ENCODE peak calls at places on chromosomes 12 and 14, in six cellular contexts. V is adrenal gland, N is SK-N-SH, I is uterus, Q is foreskin keratinocyte, E is tibial nerve. A is an unnamed sample.
A peak's percentile ranks its signal among the peaks of the same experiment; 100 is the strongest.

GRCh38 chr12:124687695-124688301 is 120.4 kb upstream of the NCOR2 start:
- DNase-seq in I (peak; percentile 43), V (no peak), N (no peak), Q (no peak), E (no peak), A (peak; percentile 56)

GRCh38 chr12:116535241-116535640 is 23.9 kb upstream of the MAP1LC3B2 start:
- DNase-seq in Q (no peak), N (no peak), E (no peak), I (no peak), V (no peak), A (no peak)

GRCh38 chr12:54222609-54223008 is 33.8 kb upstream of the SMUG1 start:
- DNase-seq in V (no peak), Q (peak; percentile 88), N (no peak), E (no peak), I (no peak), A (no peak)

GRCh38 chr12:15575797-15576560 is 213.2 kb downstream of the EPS8 start:
- DNase-seq in V (no peak), E (no peak), N (no peak), Q (no peak), I (no peak), A (no peak)

GRCh38 chr14:91369628-91370445 is 47.8 kb downstream of the CCDC88C start:
- DNase-seq in V (no peak), I (no peak), E (no peak), N (no peak), Q (no peak), A (no peak)

GRCh38 chr14:75141967-75142366 is 15.1 kb upstream of the NEK9 start:
- DNase-seq in E (no peak), V (no peak), N (peak; percentile 37), Q (no peak), I (no peak), A (peak; percentile 70)

GRCh38 chr12:132658149-132658905 is 28.8 kb downstream of the POLE start:
- DNase-seq in V (no peak), Q (no peak), I (no peak), N (no peak), E (no peak), A (no peak)

GRCh38 chr14:53670701-53671100 is 285.9 kb downstream of the BMP4 start:
- DNase-seq in E (no peak), I (no peak), N (no peak), Q (peak; percentile 68), V (no peak), A (no peak)

GRCh38 chr14:20774258-20774657 is 6.1 kb downstream of the EDDM3B start:
- DNase-seq in N (no peak), E (no peak), V (no peak), Q (no peak), I (no peak), A (no peak)

GRCh38 chr14:63650336-63650952 is 8.8 kb upstream of the WDR89 start:
- DNase-seq in N (no peak), I (no peak), Q (no peak), E (no peak), V (no peak), A (no peak)

GRCh38 chr12:96883571-96883970 is 23.5 kb upstream of the NEDD1 start:
- DNase-seq in E (no peak), N (no peak), I (no peak), Q (no peak), V (no peak), A (no peak)

GRCh38 chr14:76954371-76954770 is 74.1 kb downstream of the IRF2BPL start:
- DNase-seq in I (no peak), V (no peak), Q (no peak), N (no peak), E (no peak), A (no peak)
- H3K4me1 ChIP-seq in I (peaks cover 18% of the 10 kb centered on the region), V (peaks cover 58% of the 10 kb centered on the region), Q (peaks cover 43% of the 10 kb centered on the region), N (peaks cover 76% of the 10 kb centered on the region), E (no peaks in the 10 kb centered on the region), A (peaks cover 26% of the 10 kb centered on the region)

DNA sequence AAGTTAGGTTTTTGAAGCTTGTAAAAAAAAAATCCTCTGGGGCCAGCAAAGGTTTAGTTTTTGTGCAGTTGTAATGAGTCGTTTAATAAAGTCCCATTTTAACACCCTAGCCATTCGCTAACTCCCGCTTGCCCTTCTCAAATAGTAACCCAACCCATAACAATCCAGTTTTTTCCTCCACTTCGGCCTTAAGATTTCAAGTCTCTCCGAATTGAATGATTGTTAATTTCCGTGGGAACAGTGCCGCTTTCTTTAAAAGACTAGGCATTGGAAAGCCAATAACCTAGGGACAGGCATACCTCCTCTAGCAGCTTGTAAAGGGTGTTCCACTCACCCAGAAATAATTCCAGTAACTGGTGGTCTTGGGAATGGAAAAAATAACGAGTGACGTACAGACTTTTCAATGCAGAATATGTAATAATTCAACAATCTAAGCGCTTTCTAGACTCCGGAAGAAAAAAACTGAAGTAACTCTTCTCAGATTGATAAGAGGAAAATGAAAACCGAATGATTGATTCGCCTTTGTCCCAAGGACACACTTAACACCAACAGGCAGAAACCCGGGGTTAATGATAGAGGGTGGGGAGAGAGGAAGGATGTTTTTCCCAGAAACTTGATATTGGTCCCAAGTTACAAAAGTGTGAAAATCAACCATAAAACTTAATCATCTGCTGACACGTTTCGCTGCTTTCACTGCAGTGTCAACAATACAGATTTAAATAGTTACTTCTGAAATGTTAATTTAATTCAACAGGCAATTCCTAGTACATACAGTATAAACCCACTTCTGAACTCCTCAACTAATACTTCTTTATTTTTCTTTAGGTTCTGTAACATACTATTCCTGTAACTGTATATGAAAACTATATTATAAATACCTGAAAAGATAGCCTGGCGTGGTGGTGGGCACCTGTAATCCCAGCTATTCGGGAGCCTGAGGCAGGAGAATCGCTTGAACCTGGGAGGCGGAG is 1.0 kb upstream of the SINHCAF start:
- DNase-seq in Q (no peak), I (peak; percentile 29), N (no peak), E (no peak), V (no peak), A (no peak)
- H3K27ac ChIP-seq in Q (no peak overlapping the region), I (peak overlapping the region; percentile 98), N (peak overlapping the region; percentile 22), E (peak overlapping the region; percentile 92), V (peak overlapping the region; percentile 87), A (no peak overlapping the region)

DNA sequence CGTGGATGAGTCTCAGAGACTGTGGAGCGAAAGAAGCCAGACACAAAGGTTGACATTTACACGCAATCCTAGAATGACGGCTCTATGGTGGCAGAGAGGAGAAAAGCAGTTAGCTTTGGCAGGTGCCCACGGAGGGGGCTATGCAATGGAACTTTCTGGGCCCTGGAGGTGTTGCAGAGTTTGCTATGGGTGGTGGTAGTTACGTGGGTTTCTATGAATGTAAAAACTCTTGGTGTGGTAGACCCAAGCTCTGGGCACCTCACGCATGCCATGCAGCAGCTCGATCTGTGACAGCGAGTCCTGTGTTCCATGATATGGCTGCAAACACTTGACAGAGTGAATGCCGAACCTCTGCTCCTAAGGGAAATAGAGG is 5.0 kb upstream of the INF2 start:
- DNase-seq in V (no peak), N (no peak), I (no peak), E (no peak), Q (no peak), A (no peak)
- H3K4me1 ChIP-seq in V (peaks cover 51% of the 10 kb centered on the region), N (peaks cover 35% of the 10 kb centered on the region), I (peaks cover 29% of the 10 kb centered on the region), E (peaks cover 5% of the 10 kb centered on the region), Q (peaks cover 40% of the 10 kb centered on the region), A (peaks cover 19% of the 10 kb centered on the region)

GRCh38 chr12:46795988-46796387 is 29.8 kb downstream of the SLC38A4 start:
- DNase-seq in V (no peak), Q (no peak), E (no peak), N (no peak), I (no peak), A (no peak)
- H3K27ac ChIP-seq in V (no peak overlapping the region), Q (no peak overlapping the region), E (no peak overlapping the region), N (no peak overlapping the region), I (no peak overlapping the region), A (no peak overlapping the region)

GRCh38 chr12:29149691-29150382 is 759 bp downstream of the FAR2 start:
- DNase-seq in I (no peak), E (no peak), N (no peak), Q (no peak), V (no peak), A (no peak)
- H3K4me1 ChIP-seq in I (no peaks in the 10 kb centered on the region), E (no peaks in the 10 kb centered on the region), N (peaks cover 13% of the 10 kb centered on the region), Q (peaks cover 10% of the 10 kb centered on the region), V (peaks cover 16% of the 10 kb centered on the region), A (no peaks in the 10 kb centered on the region)